ENCODE peak calls at places on chromosomes 1 and 21, in ten cellular contexts. N is stimulated activated naive CD8-positive, alpha-beta T cell treated with anti-CD3 and anti-CD28 coated beads, Interleukin-15, amount 100 ng/mL, for 72 hours; A is hippocampal formation; W is RPMI7951; M is activated naive CD8-positive, alpha-beta T cell treated with anti-CD3 and anti-CD28 coated beads for 36 hours; E is HS-5; T is activated naive CD4-positive, alpha-beta T cell; B is Peyer's patch; U is pulmonary artery endothelial cell; R is stimulated activated CD8-positive, alpha-beta memory T cell treated with anti-CD3 and anti-CD28 coated beads, Interleukin-4, amount 100 ng/mL, for 4 hours. O is an unnamed sample.

GRCh38 chr21:45306832-45307571 is 19.3 kb upstream of the POFUT2 start:
- DNase-seq in N (no peak), A (peak; percentile 91), W (peak; percentile 95), M (no peak), E (no peak), T (no peak), B (peak; percentile 57), U (no peak), R (no peak), O (peak; percentile 70)

GRCh38 chr1:86965012-86965826 is 50.8 kb downstream of the HS2ST1 start:
- DNase-seq in N (peak; percentile 4), A (peak; percentile 7), W (peak; percentile 33), M (no peak), E (peak; percentile 13), T (no peak), B (no peak), U (no peak), R (no peak), O (no peak)

GRCh38 chr1:157932082-157932481 is 61.4 kb upstream of the KIRREL1 start:
- DNase-seq in N (no peak), A (no peak), W (peak; percentile 32), M (no peak), E (peak; percentile 16), T (no peak), B (no peak), U (no peak), R (no peak), O (no peak)

GRCh38 chr1:11617314-11617713 is 36.9 kb downstream of the FBXO2 start:
- DNase-seq in N (no peak), A (no peak), W (no peak), M (no peak), E (no peak), T (no peak), B (no peak), U (no peak), R (no peak), O (no peak)

GRCh38 chr1:223198628-223198965 is 55.5 kb upstream of the TLR5 start:
- DNase-seq in N (no peak), A (no peak), W (no peak), M (no peak), E (no peak), T (no peak), B (no peak), U (no peak), R (no peak), O (no peak)

GRCh38 chr1:22365331-22366295 is 86.0 kb upstream of the ZBTB40 start:
- DNase-seq in N (no peak), A (no peak), W (no peak), M (no peak), E (no peak), T (no peak), B (no peak), U (no peak), R (no peak), O (no peak)

GRCh38 chr1:184759097-184759496 is 4.4 kb upstream of the EDEM3 start:
- DNase-seq in N (no peak), A (no peak), W (no peak), M (no peak), E (no peak), T (no peak), B (no peak), U (no peak), R (no peak), O (no peak)

GRCh38 chr1:233364695-233365539 is 37.4 kb downstream of the MAP3K21 start:
- DNase-seq in N (no peak), A (no peak), W (no peak), M (no peak), E (no peak), T (no peak), B (no peak), U (no peak), R (no peak), O (no peak)

GRCh38 chr1:16721871-16722641 is 18.3 kb upstream of the RNU1-4 start:
- DNase-seq in N (no peak), A (no peak), W (no peak), M (no peak), E (no peak), T (no peak), B (peak; percentile 18), U (no peak), R (no peak), O (peak; percentile 29)

GRCh38 chr1:162422662-162423375 is 10.9 kb upstream of the SH2D1B start:
- DNase-seq in N (no peak), A (no peak), W (no peak), M (no peak), E (no peak), T (no peak), B (no peak), U (no peak), R (no peak), O (no peak)

GRCh38 chr1:106755682-106756406 is 300.6 kb upstream of the PRMT6 start:
- DNase-seq in N (no peak), A (no peak), W (no peak), M (no peak), E (peak; percentile 88), T (no peak), B (no peak), U (no peak), R (no peak), O (no peak)

GRCh38 chr1:42173155-42173933 is 8.8 kb upstream of the GUCA2A start:
- DNase-seq in N (peak; percentile 60), A (peak; percentile 50), W (peak; percentile 45), M (peak; percentile 62), E (no peak), T (peak; percentile 62), B (peak; percentile 74), U (no peak), R (peak; percentile 50), O (peak; percentile 69)

GRCh38 chr1:161730050-161730564 is 8.8 kb downstream of the FCRLB start:
- DNase-seq in N (peak; percentile 38), A (no peak), W (peak; percentile 79), M (peak; percentile 33), E (peak; percentile 74), T (no peak), B (no peak), U (no peak), R (no peak), O (no peak)

GRCh38 chr1:79638382-79638781 is 631.9 kb upstream of the ADGRL4 start:
- DNase-seq in N (no peak), A (no peak), W (no peak), M (no peak), E (no peak), T (no peak), B (no peak), U (no peak), R (no peak), O (no peak)

GRCh38 chr21:45378258-45378966 is 26.6 kb upstream of the COL18A1 start:
- DNase-seq in N (no peak), A (no peak), W (peak; percentile 85), M (no peak), E (no peak), T (no peak), B (peak; percentile 20), U (no peak), R (no peak), O (no peak)

GRCh38 chr1:33170351-33171274 is 11.2 kb downstream of the TRIM62 start:
- DNase-seq in N (no peak), A (peak; percentile 47), W (peak; percentile 28), M (no peak), E (no peak), T (no peak), B (no peak), U (no peak), R (no peak), O (no peak)

GRCh38 chr1:93346472-93346991 is 825 bp downstream of the DR1 start:
- DNase-seq in N (peak; percentile 48), A (no peak), W (peak; percentile 43), M (peak; percentile 23), E (no peak), T (peak; percentile 14), B (peak; percentile 55), U (no peak), R (peak; percentile 2), O (no peak)

GRCh38 chr1:224747578-224747977 is 131.5 kb downstream of the CNIH3 start:
- DNase-seq in N (peak; percentile 52), A (no peak), W (peak; percentile 87), M (peak; percentile 49), E (no peak), T (no peak), B (no peak), U (no peak), R (no peak), O (no peak)

GRCh38 chr1:23772049-23772853 is 6.0 kb upstream of the PITHD1 start:
- DNase-seq in N (peak; percentile 82), A (peak; percentile 66), W (peak; percentile 78), M (peak; percentile 82), E (no peak), T (peak; percentile 74), B (peak; percentile 89), U (no peak), R (peak; percentile 66), O (peak; percentile 91)

GRCh38 chr1:205319081-205320018 is 2.2 kb downstream of the NUAK2 start:
- DNase-seq in N (peak; percentile 27), A (no peak), W (peak; percentile 74), M (peak; percentile 43), E (no peak), T (no peak), B (peak; percentile 82), U (peak; percentile 36), R (no peak), O (peak; percentile 85)

GRCh38 chr1:110418729-110419128 is 11.2 kb upstream of the LAMTOR5 start:
- DNase-seq in N (no peak), A (no peak), W (no peak), M (no peak), E (no peak), T (no peak), B (no peak), U (no peak), R (no peak), O (no peak)

GRCh38 chr1:89723863-89724262 is 90.9 kb downstream of the LRRC8C start:
- DNase-seq in N (no peak), A (no peak), W (peak; percentile 26), M (no peak), E (no peak), T (no peak), B (no peak), U (peak; percentile 30), R (no peak), O (no peak)

GRCh38 chr1:196449459-196449858 is 158.8 kb downstream of the KCNT2 start:
- DNase-seq in N (no peak), A (no peak), W (no peak), M (no peak), E (no peak), T (no peak), B (no peak), U (no peak), R (no peak), O (no peak)

GRCh38 chr1:81151300-81151699 is 649.4 kb upstream of the ADGRL2 start:
- DNase-seq in N (no peak), A (no peak), W (no peak), M (no peak), E (no peak), T (no peak), B (no peak), U (no peak), R (no peak), O (no peak)

GRCh38 chr1:8794605-8795004 is 22.8 kb downstream of the RERE start:
- DNase-seq in N (no peak), A (no peak), W (no peak), M (no peak), E (no peak), T (no peak), B (no peak), U (no peak), R (no peak), O (no peak)

GRCh38 chr1:58848818-58849411 is 65.1 kb upstream of the JUN start:
- DNase-seq in N (no peak), A (no peak), W (peak; percentile 100), M (no peak), E (peak; percentile 98), T (no peak), B (no peak), U (peak; percentile 95), R (no peak), O (peak; percentile 59)

GRCh38 chr1:247047702-247048101 is 30.9 kb downstream of the ZNF670 start:
- DNase-seq in N (no peak), A (no peak), W (no peak), M (no peak), E (no peak), T (no peak), B (no peak), U (no peak), R (no peak), O (no peak)

GRCh38 chr1:32393832-32394140 is 455 bp downstream of the BSDC1 start:
- DNase-seq in N (no peak), A (no peak), W (no peak), M (peak; percentile 44), E (no peak), T (no peak), B (no peak), U (no peak), R (peak; percentile 7), O (no peak)